ENCODE peak calls at places on chromosomes 5 and 9, in six cellular contexts. One of them, this sample, is unnamed.
A peak's percentile ranks its signal among the peaks of the same experiment; 100 is the strongest.

GRCh38 chr9:129591916-129592315 is 29.0 kb downstream of the C9orf50 start:
- DNase-seq in tibial artery: no peak
- DNase-seq in A549: no peak
- DNase-seq in GM23338: no peak
- DNase-seq in Peyer's patch: no peak
- DNase-seq in fibroblast of mammary gland: no peak
- DNase-seq in this sample: no peak

GRCh38 chr5:112776301-112776856 is 38.7 kb downstream of the APC start:
- DNase-seq in GM23338: no peak
- DNase-seq in tibial artery: no peak
- DNase-seq in Peyer's patch: no peak
- DNase-seq in fibroblast of mammary gland: peak; percentile 95
- DNase-seq in A549: no peak
- DNase-seq in this sample: no peak

GRCh38 chr9:89593776-89594427 is 10.9 kb upstream of the GADD45G start:
- DNase-seq in A549: peak; percentile 56
- DNase-seq in GM23338: peak; percentile 92
- DNase-seq in Peyer's patch: peak; percentile 57
- DNase-seq in fibroblast of mammary gland: peak; percentile 30
- DNase-seq in tibial artery: no peak
- DNase-seq in this sample: no peak

GRCh38 chr9:78030553-78031270 is 899 bp downstream of the GNAQ start:
- DNase-seq in tibial artery: peak; percentile 52
- DNase-seq in GM23338: peak; percentile 72
- DNase-seq in A549: peak; percentile 52
- DNase-seq in Peyer's patch: peak; percentile 40
- DNase-seq in fibroblast of mammary gland: peak; percentile 31
- DNase-seq in this sample: no peak

GRCh38 chr5:155772009-155772662 is 554.8 kb upstream of the SGCD start:
- DNase-seq in tibial artery: no peak
- DNase-seq in A549: no peak
- DNase-seq in fibroblast of mammary gland: no peak
- DNase-seq in Peyer's patch: no peak
- DNase-seq in GM23338: peak; percentile 80
- DNase-seq in this sample: no peak

GRCh38 chr5:16880547-16880946 is 55.5 kb downstream of the MYO10 start:
- DNase-seq in tibial artery: no peak
- DNase-seq in GM23338: no peak
- DNase-seq in Peyer's patch: no peak
- DNase-seq in A549: no peak
- DNase-seq in fibroblast of mammary gland: no peak
- DNase-seq in this sample: no peak

GRCh38 chr5:151829370-151829769 is 57.6 kb downstream of the G3BP1 start:
- DNase-seq in A549: no peak
- DNase-seq in Peyer's patch: no peak
- DNase-seq in fibroblast of mammary gland: no peak
- DNase-seq in tibial artery: no peak
- DNase-seq in GM23338: no peak
- DNase-seq in this sample: no peak

GRCh38 chr9:97293207-97293721 is 14.2 kb upstream of the CCDC180 start:
- DNase-seq in A549: no peak
- DNase-seq in tibial artery: peak; percentile 41
- DNase-seq in fibroblast of mammary gland: peak; percentile 66
- DNase-seq in GM23338: peak; percentile 11
- DNase-seq in Peyer's patch: no peak
- DNase-seq in this sample: no peak

GRCh38 chr5:54654211-54654610 is 136.7 kb downstream of the SNX18 start:
- DNase-seq in fibroblast of mammary gland: no peak
- DNase-seq in Peyer's patch: no peak
- DNase-seq in A549: no peak
- DNase-seq in tibial artery: no peak
- DNase-seq in GM23338: no peak
- DNase-seq in this sample: no peak

GRCh38 chr9:74138182-74138581 is 359.0 kb upstream of the RORB start:
- DNase-seq in Peyer's patch: no peak
- DNase-seq in fibroblast of mammary gland: no peak
- DNase-seq in tibial artery: no peak
- DNase-seq in A549: no peak
- DNase-seq in GM23338: no peak
- DNase-seq in this sample: no peak

GRCh38 chr9:74132986-74133385 is 364.1 kb upstream of the RORB start:
- DNase-seq in Peyer's patch: no peak
- DNase-seq in fibroblast of mammary gland: no peak
- DNase-seq in A549: no peak
- DNase-seq in GM23338: peak; percentile 41
- DNase-seq in tibial artery: no peak
- DNase-seq in this sample: no peak

GRCh38 chr9:74133921-74134320 is 363.2 kb upstream of the RORB start:
- DNase-seq in GM23338: no peak
- DNase-seq in fibroblast of mammary gland: no peak
- DNase-seq in Peyer's patch: no peak
- DNase-seq in A549: no peak
- DNase-seq in tibial artery: no peak
- DNase-seq in this sample: no peak
- H3K4me3 ChIP-seq in GM23338: no peak overlapping the region
- H3K4me3 ChIP-seq in fibroblast of mammary gland: no peak overlapping the region
- H3K4me3 ChIP-seq in Peyer's patch: no peak overlapping the region
- H3K4me3 ChIP-seq in A549: no peak overlapping the region
- H3K4me3 ChIP-seq in tibial artery: no peak overlapping the region
- H3K4me3 ChIP-seq in this sample: no peak overlapping the region

DNA sequence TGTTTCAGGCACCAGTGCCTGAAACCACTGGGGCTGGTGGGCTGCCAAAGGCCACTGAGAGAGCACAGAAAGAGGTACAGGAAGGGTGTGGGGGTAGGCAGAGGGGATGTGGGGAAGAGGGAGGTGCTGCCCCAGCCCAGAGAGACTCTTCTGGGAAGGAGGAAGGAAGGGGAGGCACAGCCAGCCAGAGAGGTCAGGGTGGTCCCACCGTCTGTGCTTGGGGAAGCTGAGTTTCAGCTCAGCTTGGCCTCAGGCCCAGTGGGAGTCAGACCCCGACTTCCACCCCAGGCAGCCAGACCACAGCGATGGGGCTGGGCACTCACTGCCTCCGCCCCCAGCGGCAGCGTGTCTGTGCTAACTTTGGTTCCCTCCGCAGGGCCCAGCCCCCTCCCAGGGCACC is 8.7 kb upstream of the PHYKPL start:
- DNase-seq in GM23338: no peak
- DNase-seq in A549: no peak
- DNase-seq in Peyer's patch: no peak
- DNase-seq in tibial artery: no peak
- DNase-seq in fibroblast of mammary gland: no peak
- DNase-seq in this sample: no peak
- H3K4me3 ChIP-seq in GM23338: no peak overlapping the region
- H3K4me3 ChIP-seq in A549: no peak overlapping the region
- H3K4me3 ChIP-seq in Peyer's patch: no peak overlapping the region
- H3K4me3 ChIP-seq in tibial artery: no peak overlapping the region
- H3K4me3 ChIP-seq in fibroblast of mammary gland: no peak overlapping the region
- H3K4me3 ChIP-seq in this sample: no peak overlapping the region

GRCh38 chr5:177493795-177494355 is 3.5 kb downstream of the PDLIM7 start:
- DNase-seq in fibroblast of mammary gland: no peak
- DNase-seq in Peyer's patch: no peak
- DNase-seq in A549: no peak
- DNase-seq in GM23338: no peak
- DNase-seq in tibial artery: no peak
- DNase-seq in this sample: no peak

GRCh38 chr5:177492841-177493240 is 4.6 kb downstream of the PDLIM7 start:
- DNase-seq in A549: no peak
- DNase-seq in tibial artery: no peak
- DNase-seq in fibroblast of mammary gland: no peak
- DNase-seq in GM23338: no peak
- DNase-seq in Peyer's patch: no peak
- DNase-seq in this sample: no peak

GRCh38 chr5:177495243-177496060 is 2.0 kb downstream of the PDLIM7 start:
- DNase-seq in tibial artery: peak; percentile 85
- DNase-seq in Peyer's patch: no peak
- DNase-seq in A549: peak; percentile 72
- DNase-seq in fibroblast of mammary gland: peak; percentile 84
- DNase-seq in GM23338: peak; percentile 85
- DNase-seq in this sample: peak; percentile 96

GRCh38 chr5:177496111-177497010 is 1.0 kb downstream of the PDLIM7 start:
- DNase-seq in Peyer's patch: no peak
- DNase-seq in A549: peak; percentile 86
- DNase-seq in tibial artery: peak; percentile 86
- DNase-seq in fibroblast of mammary gland: peak; percentile 92
- DNase-seq in GM23338: peak; percentile 95
- DNase-seq in this sample: peak; percentile 78

DNA sequence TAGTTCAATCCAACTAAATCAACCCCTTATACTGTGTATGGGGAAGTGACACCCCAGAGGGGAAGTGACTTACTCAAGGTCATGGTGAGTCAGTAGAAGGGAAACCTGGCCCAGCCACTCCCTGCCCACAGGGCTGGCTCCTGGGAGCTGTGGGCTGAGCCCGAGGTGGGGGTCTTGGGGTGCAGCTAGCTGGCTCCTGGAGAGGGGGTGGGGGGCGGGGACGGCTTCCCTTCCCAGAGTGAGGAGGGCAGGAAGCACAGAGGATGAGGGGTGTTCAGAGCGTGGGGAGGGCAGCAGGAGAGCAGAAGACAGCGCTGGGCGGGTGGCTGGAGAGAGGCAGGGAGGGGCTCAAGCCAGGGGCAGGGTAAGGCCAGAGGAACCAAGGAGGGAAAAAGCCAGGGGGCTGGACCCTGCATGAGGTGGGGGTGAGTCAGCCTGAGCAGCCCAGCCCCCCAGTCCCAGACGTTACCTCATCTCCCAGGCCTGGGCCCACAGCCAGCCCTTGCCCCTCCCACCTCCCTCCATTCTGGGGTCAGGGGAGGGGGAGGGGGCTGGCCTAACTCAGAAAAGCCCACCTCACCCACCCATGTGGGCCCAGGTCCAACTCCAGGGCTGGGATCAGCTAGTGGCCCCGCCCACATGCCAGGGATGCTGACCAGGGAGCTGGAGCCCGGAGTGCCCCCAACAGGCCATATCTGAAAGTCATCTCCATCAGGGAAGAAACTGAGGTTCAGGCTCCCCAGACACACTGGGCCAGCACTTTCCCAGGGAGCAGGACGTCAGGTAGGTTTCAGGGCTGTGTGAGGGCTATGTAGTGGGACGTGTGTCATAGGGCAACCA is 2.8 kb downstream of the PDLIM7 start:
- DNase-seq in A549: peak; percentile 82
- DNase-seq in Peyer's patch: no peak
- DNase-seq in GM23338: peak; percentile 78
- DNase-seq in tibial artery: peak; percentile 78
- DNase-seq in fibroblast of mammary gland: peak; percentile 93
- DNase-seq in this sample: peak; percentile 74
- H3K4me3 ChIP-seq in A549: peak overlapping the region; percentile 63
- H3K4me3 ChIP-seq in Peyer's patch: no peak overlapping the region
- H3K4me3 ChIP-seq in GM23338: peak overlapping the region; percentile 83
- H3K4me3 ChIP-seq in tibial artery: peak overlapping the region; percentile 100
- H3K4me3 ChIP-seq in fibroblast of mammary gland: peak overlapping the region; percentile 77
- H3K4me3 ChIP-seq in this sample: peak overlapping the region; percentile 31

GRCh38 chr5:139462582-139463276 is at the start of gene ECSCR:
- DNase-seq in Peyer's patch: no peak
- DNase-seq in tibial artery: no peak
- DNase-seq in fibroblast of mammary gland: no peak
- DNase-seq in GM23338: peak; percentile 68
- DNase-seq in A549: no peak
- DNase-seq in this sample: no peak
- H3K4me3 ChIP-seq in Peyer's patch: no peak within 1 kb of the TSS
- H3K4me3 ChIP-seq in tibial artery: peak within 1 kb of the TSS; percentile 16
- H3K4me3 ChIP-seq in fibroblast of mammary gland: no peak within 1 kb of the TSS
- H3K4me3 ChIP-seq in GM23338: peak within 1 kb of the TSS; percentile 16
- H3K4me3 ChIP-seq in A549: no peak within 1 kb of the TSS
- H3K4me3 ChIP-seq in this sample: no peak within 1 kb of the TSS

GRCh38 chr9:124008307-124008854 is 3.2 kb upstream of the LHX2 start:
- DNase-seq in Peyer's patch: no peak
- DNase-seq in fibroblast of mammary gland: no peak
- DNase-seq in tibial artery: no peak
- DNase-seq in GM23338: peak; percentile 76
- DNase-seq in A549: no peak
- DNase-seq in this sample: no peak
- H3K4me3 ChIP-seq in Peyer's patch: no peak overlapping the region
- H3K4me3 ChIP-seq in fibroblast of mammary gland: no peak overlapping the region
- H3K4me3 ChIP-seq in tibial artery: no peak overlapping the region
- H3K4me3 ChIP-seq in GM23338: peak overlapping the region; percentile 71
- H3K4me3 ChIP-seq in A549: peak overlapping the region; percentile 51
- H3K4me3 ChIP-seq in this sample: no peak overlapping the region

DNA sequence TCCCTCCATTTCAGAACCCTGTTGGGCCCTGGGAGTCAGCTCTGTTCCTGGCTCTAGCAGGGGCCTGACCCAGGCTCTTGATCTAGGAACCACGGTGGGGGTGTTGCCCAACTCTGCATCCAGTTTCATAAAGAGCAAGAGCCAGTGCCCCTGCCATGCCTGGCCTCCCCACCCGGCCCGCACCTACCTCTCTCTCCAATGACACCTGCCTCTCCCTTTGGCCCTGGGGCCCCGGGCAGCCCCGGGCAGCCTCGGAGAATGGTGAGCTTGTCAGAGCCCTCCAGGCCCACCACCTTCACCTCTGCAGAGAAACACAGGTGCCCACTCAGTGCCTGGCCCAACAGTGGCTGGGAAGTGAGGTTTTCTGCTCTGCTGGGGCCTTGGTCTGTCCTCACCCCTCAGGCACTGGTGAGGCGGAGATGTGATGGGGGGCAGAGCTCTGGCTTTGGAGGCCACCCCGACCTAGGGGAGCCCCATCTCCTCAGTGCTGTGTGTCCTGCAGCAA is 1.5 kb downstream of the FCN1 start:
- DNase-seq in GM23338: no peak
- DNase-seq in fibroblast of mammary gland: no peak
- DNase-seq in Peyer's patch: no peak
- DNase-seq in A549: no peak
- DNase-seq in tibial artery: peak; percentile 12
- DNase-seq in this sample: peak; percentile 54
- H3K4me3 ChIP-seq in GM23338: no peak overlapping the region
- H3K4me3 ChIP-seq in fibroblast of mammary gland: no peak overlapping the region
- H3K4me3 ChIP-seq in Peyer's patch: no peak overlapping the region
- H3K4me3 ChIP-seq in A549: no peak overlapping the region
- H3K4me3 ChIP-seq in tibial artery: no peak overlapping the region
- H3K4me3 ChIP-seq in this sample: no peak overlapping the region

This sample was measured in ascending aorta.